ENCODE peak calls at places on chromosomes 2 and 18, in six cellular contexts. S is K562, W is WTC11, T is HepG2, K is H1, O is GM12878. J is an unnamed sample.

GRCh38 chr2:128777091-128778045 is 458.7 kb upstream of the HS6ST1 start:
- DNase-seq in S (no peak), W (no peak), T (no peak), K (peak), O (no peak), J (no peak)

GRCh38 chr2:139230881-139231280 is 450.7 kb upstream of the NXPH2 start:
- DNase-seq in S (no peak), W (no peak), T (no peak), K (no peak), O (no peak), J (no peak)

GRCh38 chr2:228048838-228049490 is 132.5 kb downstream of the SPHKAP start:
- DNase-seq in S (peak), W (peak), T (peak), K (no peak), O (no peak), J (peak)

GRCh38 chr2:5913729-5914390 is 221.7 kb downstream of the SOX11 start:
- DNase-seq in S (no peak), W (no peak), T (no peak), K (no peak), O (no peak), J (no peak)

GRCh38 chr2:64622443-64623231 is 31.1 kb downstream of the SERTAD2 start:
- DNase-seq in S (no peak), W (peak), T (no peak), K (peak), O (no peak), J (no peak)

GRCh38 chr18:62938006-62938405 is 222.7 kb downstream of the PHLPP1 start:
- DNase-seq in S (no peak), W (no peak), T (no peak), K (no peak), O (no peak), J (no peak)

GRCh38 chr2:189164732-189165131 is 14.8 kb downstream of the COL5A2 start:
- DNase-seq in S (no peak), W (no peak), T (no peak), K (no peak), O (no peak), J (no peak)

GRCh38 chr2:143034292-143035074 is 94.7 kb upstream of the ARHGAP15 start:
- DNase-seq in S (peak), W (peak), T (peak), K (no peak), O (peak), J (peak)

GRCh38 chr2:184599054-184599874 is 935 bp downstream of the ZNF804A start:
- DNase-seq in S (no peak), W (no peak), T (no peak), K (no peak), O (no peak), J (peak)

GRCh38 chr2:70089946-70090523 is 2.8 kb downstream of the PCBP1 start:
- DNase-seq in S (no peak), W (no peak), T (no peak), K (no peak), O (no peak), J (no peak)

GRCh38 chr2:236849508-236849907 is 236.2 kb upstream of the COPS8 start:
- DNase-seq in S (no peak), W (no peak), T (no peak), K (no peak), O (no peak), J (no peak)

GRCh38 chr2:109242654-109243331 is 113.8 kb downstream of the SH3RF3 start:
- DNase-seq in S (no peak), W (no peak), T (no peak), K (no peak), O (no peak), J (no peak)

GRCh38 chr2:106886916-106887758 is 1.2 kb upstream of the ST6GAL2 start:
- DNase-seq in S (no peak), W (peak), T (no peak), K (peak), O (no peak), J (no peak)

GRCh38 chr18:75408554-75409506 is 18.7 kb downstream of the SMIM21 start:
- DNase-seq in S (no peak), W (no peak), T (peak), K (no peak), O (no peak), J (peak)

GRCh38 chr2:192053921-192054320 is 140.8 kb downstream of the TMEFF2 start:
- DNase-seq in S (no peak), W (no peak), T (no peak), K (no peak), O (no peak), J (no peak)

GRCh38 chr2:130332271-130333073 is 10.2 kb upstream of the IMP4 start:
- DNase-seq in S (peak), W (peak), T (peak), K (peak), O (no peak), J (peak)

GRCh38 chr18:42976869-42977268 is 138.6 kb downstream of the RIT2 start:
- DNase-seq in S (no peak), W (no peak), T (no peak), K (no peak), O (peak), J (no peak)

GRCh38 chr18:2920027-2920426 is 73.2 kb downstream of the EMILIN2 start:
- DNase-seq in S (no peak), W (no peak), T (no peak), K (no peak), O (no peak), J (no peak)

GRCh38 chr2:3827673-3828575 is 124.5 kb downstream of the DCDC2C start:
- DNase-seq in S (peak), W (no peak), T (no peak), K (no peak), O (no peak), J (no peak)

GRCh38 chr2:199457147-199458016 is at the start of gene SATB2:
- DNase-seq in S (peak), W (peak), T (no peak), K (peak), O (no peak), J (peak)

GRCh38 chr2:20291106-20291564 is 59.5 kb downstream of the PUM2 start:
- DNase-seq in S (peak), W (peak), T (peak), K (peak), O (no peak), J (peak)

GRCh38 chr2:2260691-2261268 is 70.3 kb downstream of the MYT1L start:
- DNase-seq in S (no peak), W (no peak), T (no peak), K (no peak), O (no peak), J (no peak)

GRCh38 chr18:69752737-69753380 is 194.8 kb downstream of the CD226 start:
- DNase-seq in S (no peak), W (no peak), T (peak), K (no peak), O (no peak), J (no peak)

GRCh38 chr2:20614201-20615045 is 36.5 kb downstream of the HS1BP3 start:
- DNase-seq in S (no peak), W (no peak), T (peak), K (no peak), O (no peak), J (no peak)

GRCh38 chr2:182767578-182767977 is 51.5 kb downstream of the DNAJC10 start:
- DNase-seq in S (peak), W (no peak), T (peak), K (no peak), O (no peak), J (peak)

GRCh38 chr2:225290723-225291400 is 108.6 kb upstream of the NYAP2 start:
- DNase-seq in S (no peak), W (no peak), T (no peak), K (no peak), O (no peak), J (no peak)

GRCh38 chr2:194176134-194176533 is 1480.9 kb upstream of the SLC39A10 start:
- DNase-seq in S (no peak), W (no peak), T (no peak), K (no peak), O (no peak), J (no peak)

GRCh38 chr2:196452758-196453157 is 186.8 kb upstream of the CCDC150 start:
- DNase-seq in S (no peak), W (no peak), T (no peak), K (no peak), O (no peak), J (no peak)

GRCh38 chr2:240893363-240893828 is 2.6 kb downstream of the MAB21L4 start:
- DNase-seq in S (no peak), W (no peak), T (no peak), K (no peak), O (no peak), J (peak)

GRCh38 chr2:28802975-28803429 is 7.6 kb upstream of the SPDYA start:
- DNase-seq in S (no peak), W (no peak), T (no peak), K (no peak), O (no peak), J (no peak)

GRCh38 chr2:25700221-25700660 is 26.9 kb upstream of the DTNB start:
- DNase-seq in S (peak), W (no peak), T (peak), K (no peak), O (no peak), J (peak)

GRCh38 chr2:25699206-25699605 is 25.8 kb upstream of the DTNB start:
- DNase-seq in S (no peak), W (no peak), T (no peak), K (no peak), O (no peak), J (no peak)

GRCh38 chr2:25701801-25702200 is 28.4 kb upstream of the DTNB start:
- DNase-seq in S (no peak), W (no peak), T (no peak), K (no peak), O (no peak), J (no peak)

GRCh38 chr2:25698752-25699151 is 25.4 kb upstream of the DTNB start:
- DNase-seq in S (no peak), W (no peak), T (no peak), K (no peak), O (no peak), J (no peak)

GRCh38 chr2:25697559-25698341 is 24.4 kb upstream of the DTNB start:
- DNase-seq in S (no peak), W (peak), T (no peak), K (peak), O (no peak), J (no peak)
- TF ChIP-seq ATF3 in S (no peak), W (no peak), T (no peak), K (no peak), O (no peak), J (no peak)

GRCh38 chr18:23573948-23574431 is 12.3 kb downstream of the NPC1 start:
- DNase-seq in S (peak), W (no peak), T (no peak), K (no peak), O (no peak), J (no peak)
- TF ChIP-seq ATF3 in S (peak), W (no peak), T (no peak), K (no peak), O (no peak), J (no peak)

DNA sequence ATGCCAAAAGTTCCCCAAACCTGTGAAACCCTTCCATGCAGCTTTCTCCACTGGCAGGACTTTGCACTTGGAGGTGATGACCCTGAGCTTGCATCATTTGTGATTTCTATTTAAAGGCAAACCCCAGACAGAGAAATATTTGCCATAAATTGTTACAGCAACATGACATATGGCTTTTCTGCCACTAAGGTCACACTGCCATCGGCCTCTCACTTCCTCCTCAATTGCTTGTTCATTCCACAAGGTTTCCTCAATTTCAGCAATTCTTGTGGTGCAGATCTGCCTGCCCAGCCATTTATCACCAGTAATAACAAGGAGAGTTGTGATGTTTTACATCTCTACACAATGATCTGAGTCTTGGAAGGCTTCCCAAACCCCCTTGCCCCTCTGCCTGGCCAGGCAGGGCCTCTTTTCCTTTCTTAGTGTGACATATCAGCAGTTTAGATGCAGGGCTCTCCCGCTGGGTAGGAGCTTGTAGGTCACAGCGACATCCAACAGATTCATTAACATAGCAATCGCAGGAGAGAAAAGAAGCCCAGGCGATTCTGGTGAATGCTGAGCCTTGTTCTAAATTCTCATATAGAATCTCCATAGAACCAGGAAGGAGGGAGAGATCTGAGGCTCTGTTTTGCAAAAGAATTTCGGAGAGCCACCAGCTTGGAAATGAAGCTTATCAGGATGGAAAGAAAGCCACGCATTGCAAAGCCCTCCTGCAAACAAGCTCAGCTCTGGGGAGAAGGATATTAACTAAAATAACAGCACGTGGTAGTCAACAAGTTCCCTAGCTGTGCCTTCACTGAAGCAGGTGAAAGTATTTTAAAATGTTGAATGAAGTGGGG is 46.7 kb upstream of the ITGA6 start:
- DNase-seq in S (no peak), W (peak), T (peak), K (peak), O (no peak), J (no peak)
- TF ChIP-seq ATF3 in S (no peak), W (no peak), T (no peak), K (no peak), O (no peak), J (no peak)

DNA sequence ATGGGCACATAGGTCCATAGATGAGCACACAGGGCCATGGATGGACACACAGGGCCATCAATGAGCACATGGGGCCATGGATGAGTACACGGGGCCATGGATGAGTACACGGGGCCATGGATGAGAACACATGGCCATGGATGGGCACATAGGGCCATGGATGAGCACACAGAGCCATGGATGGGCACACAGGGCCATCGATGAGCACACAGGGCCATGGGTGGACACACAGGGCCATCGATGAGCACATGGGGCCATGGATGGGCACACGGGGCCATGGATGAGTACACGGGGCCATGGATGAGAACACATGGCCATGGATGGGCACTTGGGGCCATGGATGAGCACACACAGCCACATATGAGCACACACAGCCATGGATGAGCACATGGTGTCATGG is 192.6 kb upstream of the HDAC4 start:
- DNase-seq in S (no peak), W (no peak), T (no peak), K (no peak), O (no peak), J (no peak)
- TF ChIP-seq ATF3 in S (no peak), W (no peak), T (no peak), K (no peak), O (no peak), J (no peak)

DNA sequence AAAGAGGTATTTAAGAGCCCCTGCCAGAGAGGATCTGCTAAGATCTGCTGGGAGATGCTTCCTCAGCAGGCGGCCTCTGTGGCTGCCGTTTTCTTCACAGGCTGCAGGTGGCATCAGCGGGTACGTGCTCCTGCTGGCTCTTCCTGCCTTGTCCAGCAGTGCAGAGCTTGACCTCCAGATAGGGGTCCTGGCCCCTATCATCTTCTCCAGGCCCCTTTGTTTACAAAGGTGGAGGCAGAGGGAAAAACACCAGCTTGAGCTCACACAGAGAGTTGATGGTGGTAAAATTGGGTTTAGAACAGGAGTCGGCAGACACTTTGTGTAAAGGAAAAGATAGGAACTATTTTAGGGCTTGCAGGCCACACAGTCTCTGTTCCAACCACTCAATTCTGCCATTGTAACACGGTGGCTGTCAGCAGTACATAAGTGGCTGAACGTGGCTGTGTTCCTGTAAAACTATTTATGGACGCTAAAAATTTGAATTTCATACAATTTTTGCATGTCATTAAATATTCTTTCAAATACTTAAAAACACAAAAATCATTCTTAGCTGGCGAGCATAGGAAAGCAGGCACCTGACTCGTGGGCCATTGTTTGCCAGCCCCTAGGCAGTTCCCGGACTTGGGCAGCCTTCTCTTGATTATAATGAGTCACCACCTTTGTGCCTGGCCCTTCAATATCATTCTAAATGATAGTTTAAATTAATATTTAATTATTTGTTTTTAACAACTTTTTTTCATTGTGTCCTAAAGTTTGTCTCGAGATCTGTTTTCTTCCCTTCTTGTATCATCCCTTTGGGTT is 98.2 kb upstream of the B3GNT7 start:
- DNase-seq in S (peak), W (peak), T (peak), K (peak), O (peak), J (peak)
- TF ChIP-seq ATF3 in S (no peak), W (no peak), T (no peak), K (no peak), O (no peak), J (no peak)

DNA sequence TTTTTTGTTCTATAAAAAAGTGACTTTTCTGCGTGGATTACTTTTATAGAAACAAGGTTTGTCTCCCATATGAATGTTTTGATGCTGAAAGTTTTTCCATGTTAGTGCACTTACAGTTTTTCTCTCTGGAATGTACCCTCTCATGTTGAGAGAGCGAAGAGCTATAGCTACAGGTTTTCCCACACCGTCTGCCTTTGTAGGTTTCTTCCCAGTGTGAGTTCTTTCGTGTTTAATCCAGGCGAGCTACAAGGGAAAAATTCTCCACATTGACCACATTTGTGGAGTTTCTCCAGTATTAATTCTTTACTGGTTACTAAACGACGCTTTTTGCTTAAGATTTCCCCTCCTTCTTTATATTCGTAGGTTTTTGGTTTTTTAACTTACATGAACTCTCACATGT is 85.1 kb downstream of the ACSL3 start:
- DNase-seq in S (no peak), W (no peak), T (no peak), K (no peak), O (no peak), J (no peak)
- TF ChIP-seq ATF3 in S (no peak), W (no peak), T (no peak), K (no peak), O (no peak), J (no peak)

DNA sequence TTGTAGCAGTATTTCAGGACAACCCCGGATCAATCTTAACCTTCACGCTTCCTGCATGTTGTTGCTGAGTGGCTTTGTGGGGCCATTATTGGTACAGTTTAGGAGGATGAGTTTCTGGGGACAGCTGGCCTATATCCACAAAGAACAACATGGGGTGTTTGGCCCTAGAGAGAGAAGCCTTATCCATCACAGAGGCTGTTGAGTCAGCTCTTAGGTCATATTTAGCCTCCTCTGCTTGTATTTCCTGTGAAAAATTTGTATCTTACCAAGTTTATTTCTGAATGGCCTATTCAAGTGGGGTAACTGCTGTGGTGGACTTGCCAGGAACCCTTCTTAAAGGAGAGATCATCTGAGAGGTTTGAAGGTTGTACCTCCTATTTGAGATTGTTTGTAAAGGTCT is 77.6 kb downstream of the MAP4K4 start:
- DNase-seq in S (no peak), W (no peak), T (no peak), K (no peak), O (no peak), J (no peak)
- TF ChIP-seq ATF3 in S (no peak), W (no peak), T (no peak), K (no peak), O (no peak), J (no peak)

J was measured in HCT116.